ENCODE peak calls at places on chromosomes 3 and 15, in four cellular contexts. F is osteoblast, G is HS-5, A is HuH-7. Q is an unnamed sample.

GRCh38 chr3:181710581-181711255 is 1.0 kb upstream of the SOX2 start:
- DNase-seq in F (no peak), G (no peak), A (no peak), Q (no peak)

GRCh38 chr15:33190539-33190938 is 4.0 kb downstream of the FMN1 start:
- DNase-seq in F (no peak), G (no peak), A (no peak), Q (no peak)

GRCh38 chr3:104437131-104437750 is 929.5 kb upstream of the ALCAM start:
- DNase-seq in F (peak; percentile 72), G (peak; percentile 50), A (no peak), Q (no peak)

GRCh38 chr3:86887876-86888275 is 103.1 kb downstream of the VGLL3 start:
- DNase-seq in F (no peak), G (peak; percentile 20), A (no peak), Q (no peak)

GRCh38 chr3:174869448-174869847 is 10.3 kb downstream of the NAALADL2 start:
- DNase-seq in F (no peak), G (no peak), A (no peak), Q (no peak)

GRCh38 chr3:60250210-60250609 is 1001.0 kb downstream of the FHIT start:
- DNase-seq in F (no peak), G (no peak), A (no peak), Q (no peak)

GRCh38 chr15:98815207-98815606 is 166.9 kb downstream of the IGF1R start:
- DNase-seq in F (peak; percentile 8), G (no peak), A (no peak), Q (no peak)

GRCh38 chr15:77025941-77026411 is 31.1 kb downstream of the PSTPIP1 start:
- DNase-seq in F (no peak), G (no peak), A (no peak), Q (no peak)

GRCh38 chr15:71921191-71921590 is 110.8 kb downstream of the NR2E3 start:
- DNase-seq in F (peak; percentile 52), G (no peak), A (no peak), Q (no peak)

GRCh38 chr3:183298708-183299153 is 45.7 kb downstream of the B3GNT5 start:
- DNase-seq in F (peak; percentile 84), G (no peak), A (no peak), Q (no peak)

GRCh38 chr3:37287776-37288175 is 113.4 kb upstream of the LRRFIP2 start:
- DNase-seq in F (no peak), G (no peak), A (no peak), Q (no peak)

GRCh38 chr15:37873336-37873735 is 61.1 kb upstream of the TMCO5A start:
- DNase-seq in F (no peak), G (no peak), A (no peak), Q (no peak)

GRCh38 chr15:39426552-39427532 is 154.0 kb upstream of the THBS1 start:
- DNase-seq in F (peak; percentile 76), G (no peak), A (no peak), Q (no peak)

GRCh38 chr15:76961277-76962010 is 29.9 kb downstream of the RCN2 start:
- DNase-seq in F (no peak), G (no peak), A (no peak), Q (peak; percentile 9)

GRCh38 chr3:195249858-195250464 is 21.0 kb downstream of the XXYLT1 start:
- DNase-seq in F (no peak), G (no peak), A (no peak), Q (no peak)

GRCh38 chr15:81072551-81072950 is 61.5 kb upstream of the CFAP161 start:
- DNase-seq in F (no peak), G (no peak), A (no peak), Q (peak; percentile 3)

GRCh38 chr15:67433495-67434099 is 87.3 kb upstream of the C15orf61 start:
- DNase-seq in F (peak; percentile 37), G (no peak), A (peak; percentile 78), Q (peak; percentile 65)

GRCh38 chr3:73086071-73086494 is 24.6 kb downstream of the EBLN2 start:
- DNase-seq in F (peak; percentile 58), G (peak; percentile 15), A (peak; percentile 11), Q (peak; percentile 4)

GRCh38 chr3:173553635-173554280 is 156.2 kb downstream of the NLGN1 start:
- DNase-seq in F (peak; percentile 21), G (peak; percentile 25), A (no peak), Q (peak; percentile 28)

GRCh38 chr15:38017721-38018120 is 83.3 kb downstream of the TMCO5A start:
- DNase-seq in F (no peak), G (no peak), A (no peak), Q (no peak)

GRCh38 chr15:25094066-25094465 is 139.3 kb downstream of the SNRPN start:
- DNase-seq in F (no peak), G (no peak), A (no peak), Q (no peak)

GRCh38 chr3:55984631-55985030 is 483.6 kb downstream of the ERC2 start:
- DNase-seq in F (no peak), G (no peak), A (no peak), Q (no peak)

GRCh38 chr15:95760508-95760907 is 570.0 kb upstream of the NR2F2 start:
- DNase-seq in F (no peak), G (no peak), A (peak; percentile 35), Q (no peak)

GRCh38 chr3:11689749-11690148 is 46.0 kb upstream of the VGLL4 start:
- DNase-seq in F (no peak), G (no peak), A (no peak), Q (no peak)

GRCh38 chr3:174202561-174202960 is 656.6 kb upstream of the NAALADL2 start:
- DNase-seq in F (no peak), G (no peak), A (no peak), Q (no peak)

GRCh38 chr15:49844390-49844789 is 223.5 kb downstream of the DTWD1 start:
- DNase-seq in F (no peak), G (no peak), A (peak; percentile 8), Q (no peak)

GRCh38 chr15:40891810-40892448 is 2.3 kb upstream of the VPS18 start:
- DNase-seq in F (peak; percentile 88), G (no peak), A (no peak), Q (peak; percentile 84)

GRCh38 chr3:143063018-143063417 is 56.6 kb upstream of the CHST2 start:
- DNase-seq in F (no peak), G (no peak), A (no peak), Q (no peak)

GRCh38 chr15:55552926-55553325 is 35.2 kb downstream of the PYGO1 start:
- DNase-seq in F (peak; percentile 32), G (no peak), A (no peak), Q (no peak)

GRCh38 chr3:47315069-47315647 is 32.4 kb downstream of the KLHL18 start:
- DNase-seq in F (no peak), G (no peak), A (no peak), Q (no peak)

GRCh38 chr3:127739347-127740135 is 66.8 kb downstream of the ABTB1 start:
- DNase-seq in F (no peak), G (no peak), A (no peak), Q (no peak)

GRCh38 chr3:170257145-170257544 is 34.9 kb downstream of the PRKCI start:
- DNase-seq in F (no peak), G (no peak), A (no peak), Q (no peak)

GRCh38 chr3:5657109-5657508 is 469.6 kb downstream of the EDEM1 start:
- DNase-seq in F (no peak), G (no peak), A (no peak), Q (no peak)

GRCh38 chr3:10242182-10243065 is 5.8 kb upstream of the TATDN2 start:
- DNase-seq in F (peak; percentile 80), G (no peak), A (no peak), Q (no peak)

GRCh38 chr3:194313642-194314430 is 37.3 kb downstream of the CPN2 start:
- DNase-seq in F (peak; percentile 58), G (no peak), A (no peak), Q (peak; percentile 65)

GRCh38 chr3:103127737-103128136 is 692.9 kb downstream of the ZPLD1 start:
- DNase-seq in F (no peak), G (peak; percentile 11), A (no peak), Q (no peak)

GRCh38 chr3:141941093-141941492 is 64.7 kb downstream of the ATP1B3 start:
- DNase-seq in F (no peak), G (no peak), A (no peak), Q (no peak)

GRCh38 chr3:122301063-122301462 is 24.0 kb upstream of the CSTA start:
- DNase-seq in F (peak; percentile 66), G (no peak), A (no peak), Q (no peak)

GRCh38 chr15:68424754-68425390 is 7.1 kb downstream of the ITGA11 start:
- DNase-seq in F (peak; percentile 67), G (no peak), A (no peak), Q (no peak)

Q was measured in T47D.